ENCODE peak calls at places on chromosomes 1 and 21, in four cellular contexts. G, S, U and I are unnamed samples.
A peak's percentile ranks its signal among the peaks of the same experiment; 100 is the strongest.

GRCh38 chr1:175155936-175156335 is 36.6 kb downstream of the KIAA0040 start:
- DNase-seq in S (no peak), U (no peak), G (no peak), I (no peak)

GRCh38 chr1:46806196-46807020 is 7.6 kb downstream of the CYP4B1 start:
- DNase-seq in S (no peak), G (peak; percentile 2), U (no peak), I (no peak)

GRCh38 chr1:230362949-230363348 is 63.2 kb downstream of the PGBD5 start:
- DNase-seq in G (no peak), S (no peak), U (no peak), I (no peak)

GRCh38 chr1:62142550-62142949 is 52.1 kb upstream of the L1TD1 start:
- DNase-seq in S (no peak), G (no peak), U (peak; percentile 4), I (peak; percentile 16)

GRCh38 chr1:59393211-59394180 is 96.6 kb downstream of the FGGY start:
- DNase-seq in G (peak; percentile 94), U (peak; percentile 95), S (no peak), I (peak; percentile 58)

GRCh38 chr1:24930703-24931480 is 816 bp upstream of the RUNX3 start:
- DNase-seq in U (no peak), S (no peak), G (no peak), I (no peak)

GRCh38 chr1:8197493-8198282 is 120.2 kb upstream of the SLC45A1 start:
- DNase-seq in U (peak; percentile 98), S (peak; percentile 68), G (peak; percentile 96), I (peak; percentile 83)

GRCh38 chr21:33380483-33380998 is 22.7 kb upstream of the IFNGR2 start:
- DNase-seq in G (peak; percentile 96), U (peak; percentile 93), S (peak; percentile 55), I (peak; percentile 96)

GRCh38 chr1:172601046-172601630 is 57.8 kb upstream of the FASLG start:
- DNase-seq in U (no peak), G (no peak), S (no peak), I (no peak)

GRCh38 chr1:185480545-185480944 is 163.5 kb upstream of the IVNS1ABP start:
- DNase-seq in U (no peak), G (no peak), S (no peak), I (no peak)

GRCh38 chr1:228151170-228151513 is 1.4 kb downstream of the GJC2 start:
- DNase-seq in S (no peak), U (no peak), G (peak; percentile 7), I (no peak)

GRCh38 chr1:3170566-3171453 is 101.8 kb downstream of the PRDM16 start:
- DNase-seq in G (peak; percentile 52), U (peak; percentile 39), S (no peak), I (no peak)

GRCh38 chr1:41454406-41454805 is 30.1 kb downstream of the EDN2 start:
- DNase-seq in G (no peak), S (no peak), U (peak; percentile 52), I (no peak)

GRCh38 chr1:38261574-38261973 is 215.0 kb upstream of the POU3F1 start:
- DNase-seq in G (no peak), U (no peak), S (no peak), I (no peak)

GRCh38 chr1:88180449-88181108 is 503.5 kb upstream of the PKN2 start:
- DNase-seq in S (peak; percentile 5), U (peak; percentile 61), G (peak; percentile 77), I (peak; percentile 62)

GRCh38 chr1:26318338-26319064 is 743 bp downstream of the CD52 start:
- DNase-seq in G (no peak), U (no peak), S (no peak), I (no peak)

GRCh38 chr1:5576111-5577065 is 415.8 kb downstream of the NPHP4 start:
- DNase-seq in U (no peak), G (no peak), S (no peak), I (no peak)

GRCh38 chr1:29912413-29912812 is 676.1 kb downstream of the PTPRU start:
- DNase-seq in U (peak; percentile 14), G (peak; percentile 63), S (no peak), I (peak; percentile 7)

GRCh38 chr1:39230261-39231190 is 26.0 kb downstream of the MACF1 start:
- DNase-seq in G (no peak), S (no peak), U (peak; percentile 18), I (peak; percentile 13)

GRCh38 chr21:41425954-41426655 is at the start of gene MX1:
- DNase-seq in U (peak; percentile 10), G (peak; percentile 40), S (peak; percentile 10), I (no peak)

GRCh38 chr1:20601123-20601825 is 12.4 kb downstream of the CDA start:
- DNase-seq in G (peak; percentile 27), S (no peak), U (peak; percentile 61), I (peak; percentile 41)

GRCh38 chr21:14956826-14957225 is 108.0 kb downstream of the NRIP1 start:
- DNase-seq in U (peak; percentile 84), S (no peak), G (peak; percentile 83), I (peak; percentile 67)

GRCh38 chr1:183824295-183824694 is 19.4 kb downstream of the RGL1 start:
- DNase-seq in S (no peak), G (no peak), U (no peak), I (no peak)

DNA sequence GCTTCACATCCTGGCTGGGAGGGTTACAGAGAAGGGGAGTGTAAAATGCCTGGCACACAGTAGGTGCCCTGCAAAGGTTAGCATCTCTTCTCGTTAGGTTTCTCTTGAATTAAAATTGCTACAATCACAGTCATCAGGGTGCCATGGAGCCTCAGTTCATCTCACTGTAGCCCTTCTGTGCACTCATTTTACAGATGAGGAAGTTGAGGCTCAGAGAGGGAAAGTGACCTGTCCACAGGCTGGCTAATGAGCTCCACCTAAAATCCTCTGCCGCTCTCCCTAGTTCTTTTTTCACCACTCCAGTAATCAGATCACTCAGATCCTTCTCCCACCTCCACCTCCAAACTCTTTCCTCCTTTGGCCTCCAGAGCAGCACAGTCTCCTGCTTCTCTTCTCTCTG is 13.5 kb upstream of the AHDC1 start:
- DNase-seq in S (no peak), U (no peak), G (no peak), I (no peak)
- TF ChIP-seq CTCF in S (no peak), U (no peak), G (no peak), I (no peak)

DNA sequence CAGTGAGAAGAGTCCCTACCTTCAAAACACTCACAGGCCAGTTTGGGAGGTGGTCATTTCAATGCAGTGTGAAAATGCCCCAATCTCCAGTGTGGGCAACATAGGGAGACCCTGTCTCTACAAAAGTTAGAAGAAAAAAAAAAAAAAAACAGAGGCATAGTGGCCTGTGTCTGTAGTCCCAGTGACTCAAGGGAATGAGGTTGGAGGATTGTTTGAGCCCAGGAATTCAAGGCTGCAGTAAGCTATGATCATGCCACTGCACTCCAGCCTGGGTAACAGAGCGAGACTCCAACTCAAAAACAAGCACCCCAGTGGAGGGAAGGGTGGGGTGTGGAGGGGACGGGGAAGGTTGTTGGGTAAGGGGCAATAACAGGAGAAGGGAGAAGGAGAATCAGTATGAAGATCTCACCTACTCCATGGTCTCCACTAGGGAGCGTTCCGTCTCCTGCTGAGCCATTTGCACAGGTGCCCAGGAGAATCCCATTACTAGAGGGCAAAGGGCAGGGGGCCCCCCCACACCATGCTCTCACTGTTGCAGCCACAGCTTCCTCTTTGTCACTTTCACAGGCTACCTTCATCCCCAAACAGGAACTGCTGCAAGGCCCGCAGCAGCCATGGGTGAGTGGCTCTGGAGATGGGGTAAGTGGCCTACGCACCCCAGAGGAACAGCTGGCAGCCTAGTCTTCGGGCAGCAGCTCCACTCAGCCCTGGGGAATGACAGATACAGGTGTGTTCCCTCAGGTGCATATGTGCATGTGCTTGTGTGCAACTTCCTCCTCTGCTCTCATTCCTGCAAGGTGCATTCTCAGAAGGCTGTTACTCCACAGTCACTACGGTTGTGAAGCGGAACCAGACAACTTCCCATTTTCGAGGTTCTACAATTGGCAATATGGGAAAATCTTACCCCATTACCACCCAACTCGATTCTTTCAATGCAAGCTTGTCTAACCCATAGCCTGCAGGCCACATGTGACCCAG is 87.9 kb upstream of the LYST start:
- DNase-seq in G (no peak), S (no peak), U (no peak), I (peak; percentile 37)
- TF ChIP-seq CTCF in G (no peak), S (no peak), U (no peak), I (no peak)

GRCh38 chr1:202333861-202334260 is 7.9 kb downstream of the UBE2T start:
- DNase-seq in G (no peak), S (no peak), U (no peak), I (no peak)

GRCh38 chr1:202324646-202325045 is 17.1 kb downstream of the UBE2T start:
- DNase-seq in G (no peak), U (no peak), S (no peak), I (no peak)

GRCh38 chr1:202329891-202330290 is 11.8 kb downstream of the UBE2T start:
- DNase-seq in S (no peak), U (no peak), G (no peak), I (no peak)
- TF ChIP-seq CTCF in S (peak; percentile 24), U (no peak), G (no peak), I (no peak)

GRCh38 chr1:220275430-220275829 is 3.2 kb upstream of the RAB3GAP2 start:
- DNase-seq in G (no peak), U (no peak), S (no peak), I (no peak)

GRCh38 chr1:220280249-220280648 is 8.0 kb upstream of the RAB3GAP2 start:
- DNase-seq in G (no peak), U (no peak), S (no peak), I (no peak)

GRCh38 chr1:220283616-220284015 is 11.4 kb upstream of the RAB3GAP2 start:
- DNase-seq in G (no peak), S (no peak), U (no peak), I (no peak)

GRCh38 chr1:220278991-220279390 is 6.7 kb upstream of the RAB3GAP2 start:
- DNase-seq in U (peak; percentile 84), S (no peak), G (no peak), I (no peak)

GRCh38 chr1:220281159-220281574 is 8.9 kb upstream of the RAB3GAP2 start:
- DNase-seq in S (peak; percentile 12), G (peak; percentile 45), U (peak; percentile 14), I (peak; percentile 50)
- TF ChIP-seq CTCF in S (peak; percentile 43), G (peak; percentile 64), U (peak; percentile 69), I (peak; percentile 82)

GRCh38 chr1:194338241-194338948 is 1152.0 kb upstream of the B3GALT2 start:
- DNase-seq in U (peak; percentile 24), G (no peak), S (no peak), I (peak; percentile 3)

GRCh38 chr1:194341587-194341986 is 1155.2 kb upstream of the B3GALT2 start:
- DNase-seq in G (no peak), S (no peak), U (no peak), I (no peak)

GRCh38 chr1:194339451-194339850 is 1153.0 kb upstream of the B3GALT2 start:
- DNase-seq in S (no peak), U (no peak), G (no peak), I (no peak)

GRCh38 chr1:194347184-194347583 is 1160.8 kb upstream of the B3GALT2 start:
- DNase-seq in U (peak; percentile 31), S (no peak), G (no peak), I (no peak)

GRCh38 chr1:194342484-194343262 is 1156.3 kb upstream of the B3GALT2 start:
- DNase-seq in S (no peak), G (no peak), U (no peak), I (no peak)
- TF ChIP-seq CTCF in S (no peak), G (no peak), U (no peak), I (peak; percentile 26)

GRCh38 chr1:97186381-97186780 is 464.8 kb downstream of the PTBP2 start:
- DNase-seq in U (no peak), S (no peak), G (no peak), I (no peak)
- TF ChIP-seq CTCF in U (no peak), S (no peak), G (peak; percentile 1), I (peak; percentile 63)